ENCODE peak calls at places on chromosomes 16 and 17, in nine cellular contexts. L is activated CD8-positive, alpha-beta T cell treated with anti-CD3 and anti-CD28 coated beads for 36 hours; M is HS-5; Y is DMS 273 treated with DMSO at 0.1 percent for 48 hours; J is NCI-H510A; S is A549; R is COR-L47; I is Caco-2; U is amygdala. V is an unnamed sample.

GRCh38 chr17:17780941-17781590 is 55.7 kb downstream of the SREBF1 start:
- DNase-seq in L (no peak), M (no peak), Y (peak), J (no peak), S (peak), R (peak), I (no peak), U (no peak), V (no peak)

GRCh38 chr17:36205637-36206458 is 5.0 kb upstream of the CCL4L2 start:
- DNase-seq in L (no peak), M (no peak), Y (no peak), J (no peak), S (no peak), R (no peak), I (no peak), U (no peak), V (no peak)

GRCh38 chr16:30786115-30786935 is 680 bp downstream of the ZNF629 start:
- DNase-seq in L (peak), M (no peak), Y (no peak), J (no peak), S (peak), R (no peak), I (peak), U (no peak), V (no peak)

GRCh38 chr16:10610499-10611184 is 30.2 kb upstream of the EMP2 start:
- DNase-seq in L (no peak), M (no peak), Y (no peak), J (no peak), S (no peak), R (no peak), I (peak), U (no peak), V (no peak)

GRCh38 chr17:79808763-79809529 is 12.1 kb upstream of the CBX8 start:
- DNase-seq in L (peak), M (no peak), Y (peak), J (peak), S (peak), R (peak), I (peak), U (no peak), V (no peak)

GRCh38 chr16:49559242-49559641 is 185.6 kb downstream of the C16orf78 start:
- DNase-seq in L (no peak), M (no peak), Y (peak), J (no peak), S (no peak), R (no peak), I (no peak), U (no peak), V (peak)

GRCh38 chr17:62732125-62732524 is 76.0 kb downstream of the MARCHF10 start:
- DNase-seq in L (no peak), M (no peak), Y (no peak), J (no peak), S (no peak), R (no peak), I (no peak), U (no peak), V (no peak)

GRCh38 chr17:27495460-27495859 is 39.2 kb downstream of the KSR1 start:
- DNase-seq in L (no peak), M (no peak), Y (no peak), J (no peak), S (no peak), R (no peak), I (no peak), U (no peak), V (no peak)

GRCh38 chr17:32350662-32351418 is 883 bp downstream of the ZNF207 start:
- DNase-seq in L (peak), M (no peak), Y (peak), J (no peak), S (peak), R (peak), I (peak), U (no peak), V (peak)

GRCh38 chr17:1179635-1180433 is at the start of gene ABR:
- DNase-seq in L (peak), M (no peak), Y (no peak), J (no peak), S (no peak), R (no peak), I (no peak), U (no peak), V (no peak)

GRCh38 chr17:35094902-35095301 is 24.8 kb downstream of the RAD51D start:
- DNase-seq in L (no peak), M (peak), Y (no peak), J (no peak), S (peak), R (no peak), I (no peak), U (no peak), V (no peak)

GRCh38 chr17:5226940-5227878 is 7.5 kb downstream of the SCIMP start:
- DNase-seq in L (peak), M (no peak), Y (no peak), J (no peak), S (no peak), R (no peak), I (no peak), U (no peak), V (no peak)

GRCh38 chr17:72344613-72345012 is 223.8 kb downstream of the SOX9 start:
- DNase-seq in L (no peak), M (no peak), Y (no peak), J (no peak), S (no peak), R (no peak), I (no peak), U (no peak), V (no peak)

GRCh38 chr17:8376302-8377067 is at the start of gene KRABD2:
- DNase-seq in L (peak), M (no peak), Y (peak), J (peak), S (peak), R (peak), I (peak), U (peak), V (peak)

GRCh38 chr16:21950782-21951521 is 2.2 kb upstream of the UQCRC2 start:
- DNase-seq in L (peak), M (peak), Y (no peak), J (no peak), S (peak), R (peak), I (no peak), U (no peak), V (peak)

GRCh38 chr17:76529224-76529642 is 8.3 kb downstream of the CYGB start:
- DNase-seq in L (no peak), M (peak), Y (peak), J (no peak), S (no peak), R (no peak), I (no peak), U (no peak), V (no peak)

GRCh38 chr17:29138184-29138955 is 41.8 kb downstream of the MYO18A start:
- DNase-seq in L (peak), M (no peak), Y (no peak), J (no peak), S (no peak), R (no peak), I (no peak), U (no peak), V (no peak)

GRCh38 chr16:87723224-87723619 is 42.6 kb downstream of the KLHDC4 start:
- DNase-seq in L (peak), M (no peak), Y (peak), J (peak), S (no peak), R (peak), I (no peak), U (peak), V (peak)

GRCh38 chr16:52953215-52953614 is 99.5 kb downstream of the CHD9NB start:
- DNase-seq in L (no peak), M (no peak), Y (peak), J (no peak), S (no peak), R (no peak), I (no peak), U (no peak), V (peak)

GRCh38 chr17:41061969-41062368 is 2.1 kb upstream of the KRTAP2-3 start:
- DNase-seq in L (no peak), M (peak), Y (no peak), J (no peak), S (peak), R (no peak), I (no peak), U (no peak), V (no peak)

GRCh38 chr17:10772425-10773380 is 31.2 kb downstream of the TMEM238L start:
- DNase-seq in L (peak), M (no peak), Y (peak), J (no peak), S (peak), R (no peak), I (no peak), U (no peak), V (peak)